ENCODE peak calls at places on chromosomes 3 and 15, in five cellular contexts. N is heart right ventricle, I is germinal center, S is hepatocyte, V is COR-L47. T is an unnamed sample.

GRCh38 chr15:74307827-74308642 is 59.4 kb downstream of the CYP11A1 start:
- DNase-seq in I (peak; percentile 34), V (peak; percentile 83), N (peak; percentile 41), S (peak; percentile 70), T (no peak)

GRCh38 chr3:112751564-112751963 is 95.1 kb downstream of the CD200R1L start:
- DNase-seq in N (no peak), I (no peak), S (no peak), V (no peak), T (no peak)

GRCh38 chr3:49618412-49618811 is 55.7 kb upstream of the APEH start:
- DNase-seq in S (no peak), V (no peak), N (no peak), I (no peak), T (no peak)

GRCh38 chr15:79337591-79337990 is 26.7 kb downstream of the TMED3 start:
- DNase-seq in I (no peak), V (no peak), N (no peak), S (no peak), T (no peak)

GRCh38 chr15:49927462-49927861 is 191.6 kb downstream of the ATP8B4 start:
- DNase-seq in N (no peak), S (no peak), V (no peak), I (no peak), T (no peak)

GRCh38 chr3:180804871-180805430 is 107.5 kb upstream of the FXR1 start:
- DNase-seq in S (peak; percentile 53), V (peak; percentile 84), N (no peak), I (no peak), T (no peak)

GRCh38 chr3:42079701-42080323 is 11.3 kb upstream of the TRAK1 start:
- DNase-seq in V (no peak), S (peak; percentile 32), N (no peak), I (no peak), T (no peak)

GRCh38 chr15:25060472-25060803 is 105.7 kb downstream of the SNRPN start:
- DNase-seq in S (no peak), I (no peak), N (no peak), V (no peak), T (no peak)

GRCh38 chr3:10437995-10438901 is 67.1 kb downstream of the ATP2B2 start:
- DNase-seq in I (no peak), V (no peak), S (no peak), N (no peak), T (no peak)

GRCh38 chr3:41267975-41268640 is 68.8 kb downstream of the CTNNB1 start:
- DNase-seq in I (no peak), S (peak; percentile 66), V (no peak), N (no peak), T (no peak)

GRCh38 chr3:70905496-70905895 is 593.1 kb upstream of the MDFIC2 start:
- DNase-seq in V (no peak), N (no peak), S (no peak), I (no peak), T (no peak)

GRCh38 chr3:172272699-172273098 is 175.6 kb downstream of the GHSR start:
- DNase-seq in V (no peak), S (no peak), N (no peak), I (no peak), T (no peak)

GRCh38 chr3:101898752-101899169 is 49.4 kb downstream of the NFKBIZ start:
- DNase-seq in V (no peak), I (peak; percentile 57), N (no peak), S (no peak), T (no peak)

T was measured in activated T-helper 1 cell treated with Interleukin-2 at 50 U/mL for 16 hours.